ENCODE peak calls at places on chromosome 11, in eight cellular contexts. One of them, this sample, is unnamed.
A peak's percentile ranks its signal among the peaks of the same experiment; 100 is the strongest.

GRCh38 chr11:27673979-27674663 is 26.1 kb downstream of the BDNF start:
- DNase-seq in cardiac muscle cell: no peak
- DNase-seq in smooth muscle cell of the brain vasculature: no peak
- DNase-seq in globus pallidus: no peak
- DNase-seq in NCI-H1105: peak; percentile 52
- DNase-seq in left ventricle myocardium inferior: no peak
- DNase-seq in activated T-helper 1 cell treated with anti-CD3 and anti-CD28 coated beads, Interleukin-2, amount 50 U/mL, for 16 hours: no peak
- DNase-seq in stimulated activated CD4-positive, alpha-beta T cell treated with anti-CD3 and anti-CD28 coated beads, Interleukin-4, amount 100 ng/mL, for 1 hour: no peak
- DNase-seq in this sample: no peak

GRCh38 chr11:20154381-20154780 is 5.9 kb downstream of the DBX1 start:
- DNase-seq in cardiac muscle cell: no peak
- DNase-seq in smooth muscle cell of the brain vasculature: no peak
- DNase-seq in globus pallidus: no peak
- DNase-seq in NCI-H1105: no peak
- DNase-seq in left ventricle myocardium inferior: no peak
- DNase-seq in activated T-helper 1 cell treated with anti-CD3 and anti-CD28 coated beads, Interleukin-2, amount 50 U/mL, for 16 hours: no peak
- DNase-seq in stimulated activated CD4-positive, alpha-beta T cell treated with anti-CD3 and anti-CD28 coated beads, Interleukin-4, amount 100 ng/mL, for 1 hour: no peak
- DNase-seq in this sample: no peak

GRCh38 chr11:13939952-13940610 is 22.4 kb upstream of the SPON1 start:
- DNase-seq in cardiac muscle cell: no peak
- DNase-seq in smooth muscle cell of the brain vasculature: no peak
- DNase-seq in globus pallidus: no peak
- DNase-seq in NCI-H1105: no peak
- DNase-seq in left ventricle myocardium inferior: no peak
- DNase-seq in activated T-helper 1 cell treated with anti-CD3 and anti-CD28 coated beads, Interleukin-2, amount 50 U/mL, for 16 hours: no peak
- DNase-seq in stimulated activated CD4-positive, alpha-beta T cell treated with anti-CD3 and anti-CD28 coated beads, Interleukin-4, amount 100 ng/mL, for 1 hour: no peak
- DNase-seq in this sample: no peak

GRCh38 chr11:130068986-130069683 is 559 bp upstream of the APLP2 start:
- DNase-seq in cardiac muscle cell: no peak
- DNase-seq in smooth muscle cell of the brain vasculature: peak; percentile 63
- DNase-seq in globus pallidus: peak; percentile 60
- DNase-seq in NCI-H1105: peak; percentile 94
- DNase-seq in left ventricle myocardium inferior: peak; percentile 85
- DNase-seq in activated T-helper 1 cell treated with anti-CD3 and anti-CD28 coated beads, Interleukin-2, amount 50 U/mL, for 16 hours: peak; percentile 36
- DNase-seq in stimulated activated CD4-positive, alpha-beta T cell treated with anti-CD3 and anti-CD28 coated beads, Interleukin-4, amount 100 ng/mL, for 1 hour: no peak
- DNase-seq in this sample: peak; percentile 89

GRCh38 chr11:16361108-16361869 is 4.9 kb upstream of the SOX6 start:
- DNase-seq in cardiac muscle cell: no peak
- DNase-seq in smooth muscle cell of the brain vasculature: no peak
- DNase-seq in globus pallidus: no peak
- DNase-seq in NCI-H1105: no peak
- DNase-seq in left ventricle myocardium inferior: no peak
- DNase-seq in activated T-helper 1 cell treated with anti-CD3 and anti-CD28 coated beads, Interleukin-2, amount 50 U/mL, for 16 hours: no peak
- DNase-seq in stimulated activated CD4-positive, alpha-beta T cell treated with anti-CD3 and anti-CD28 coated beads, Interleukin-4, amount 100 ng/mL, for 1 hour: no peak
- DNase-seq in this sample: no peak

GRCh38 chr11:876550-876949 is 33.9 kb downstream of the TSPAN4 start:
- DNase-seq in cardiac muscle cell: no peak
- DNase-seq in smooth muscle cell of the brain vasculature: peak; percentile 23
- DNase-seq in globus pallidus: peak; percentile 11
- DNase-seq in NCI-H1105: no peak
- DNase-seq in left ventricle myocardium inferior: peak; percentile 70
- DNase-seq in activated T-helper 1 cell treated with anti-CD3 and anti-CD28 coated beads, Interleukin-2, amount 50 U/mL, for 16 hours: no peak
- DNase-seq in stimulated activated CD4-positive, alpha-beta T cell treated with anti-CD3 and anti-CD28 coated beads, Interleukin-4, amount 100 ng/mL, for 1 hour: no peak
- DNase-seq in this sample: peak; percentile 83

GRCh38 chr11:88101881-88102594 is 73.2 kb downstream of the RAB38 start:
- DNase-seq in cardiac muscle cell: no peak
- DNase-seq in smooth muscle cell of the brain vasculature: no peak
- DNase-seq in globus pallidus: no peak
- DNase-seq in NCI-H1105: no peak
- DNase-seq in left ventricle myocardium inferior: no peak
- DNase-seq in activated T-helper 1 cell treated with anti-CD3 and anti-CD28 coated beads, Interleukin-2, amount 50 U/mL, for 16 hours: no peak
- DNase-seq in stimulated activated CD4-positive, alpha-beta T cell treated with anti-CD3 and anti-CD28 coated beads, Interleukin-4, amount 100 ng/mL, for 1 hour: no peak
- DNase-seq in this sample: no peak

GRCh38 chr11:90124371-90124770 is 10.1 kb upstream of the NAALAD2 start:
- DNase-seq in cardiac muscle cell: no peak
- DNase-seq in smooth muscle cell of the brain vasculature: no peak
- DNase-seq in globus pallidus: no peak
- DNase-seq in NCI-H1105: no peak
- DNase-seq in left ventricle myocardium inferior: no peak
- DNase-seq in activated T-helper 1 cell treated with anti-CD3 and anti-CD28 coated beads, Interleukin-2, amount 50 U/mL, for 16 hours: no peak
- DNase-seq in stimulated activated CD4-positive, alpha-beta T cell treated with anti-CD3 and anti-CD28 coated beads, Interleukin-4, amount 100 ng/mL, for 1 hour: no peak
- DNase-seq in this sample: no peak

GRCh38 chr11:1548221-1549070 is 23.6 kb downstream of the DUSP8 start:
- DNase-seq in cardiac muscle cell: peak; percentile 90
- DNase-seq in smooth muscle cell of the brain vasculature: no peak
- DNase-seq in globus pallidus: peak; percentile 50
- DNase-seq in NCI-H1105: peak; percentile 12
- DNase-seq in left ventricle myocardium inferior: peak; percentile 78
- DNase-seq in activated T-helper 1 cell treated with anti-CD3 and anti-CD28 coated beads, Interleukin-2, amount 50 U/mL, for 16 hours: no peak
- DNase-seq in stimulated activated CD4-positive, alpha-beta T cell treated with anti-CD3 and anti-CD28 coated beads, Interleukin-4, amount 100 ng/mL, for 1 hour: no peak
- DNase-seq in this sample: peak; percentile 81

GRCh38 chr11:106842134-106842533 is 176.1 kb downstream of the GUCY1A2 start:
- DNase-seq in cardiac muscle cell: no peak
- DNase-seq in smooth muscle cell of the brain vasculature: no peak
- DNase-seq in globus pallidus: no peak
- DNase-seq in NCI-H1105: no peak
- DNase-seq in left ventricle myocardium inferior: no peak
- DNase-seq in activated T-helper 1 cell treated with anti-CD3 and anti-CD28 coated beads, Interleukin-2, amount 50 U/mL, for 16 hours: no peak
- DNase-seq in stimulated activated CD4-positive, alpha-beta T cell treated with anti-CD3 and anti-CD28 coated beads, Interleukin-4, amount 100 ng/mL, for 1 hour: no peak
- DNase-seq in this sample: no peak

GRCh38 chr11:126139541-126140091 is 71.8 kb downstream of the RPUSD4 start:
- DNase-seq in cardiac muscle cell: peak; percentile 58
- DNase-seq in smooth muscle cell of the brain vasculature: no peak
- DNase-seq in globus pallidus: no peak
- DNase-seq in NCI-H1105: no peak
- DNase-seq in left ventricle myocardium inferior: peak; percentile 53
- DNase-seq in activated T-helper 1 cell treated with anti-CD3 and anti-CD28 coated beads, Interleukin-2, amount 50 U/mL, for 16 hours: no peak
- DNase-seq in stimulated activated CD4-positive, alpha-beta T cell treated with anti-CD3 and anti-CD28 coated beads, Interleukin-4, amount 100 ng/mL, for 1 hour: no peak
- DNase-seq in this sample: peak; percentile 63

GRCh38 chr11:86244063-86244521 is 461 bp upstream of the EED start:
- DNase-seq in cardiac muscle cell: peak; percentile 92
- DNase-seq in smooth muscle cell of the brain vasculature: no peak
- DNase-seq in globus pallidus: peak; percentile 86
- DNase-seq in NCI-H1105: peak; percentile 91
- DNase-seq in left ventricle myocardium inferior: peak; percentile 87
- DNase-seq in activated T-helper 1 cell treated with anti-CD3 and anti-CD28 coated beads, Interleukin-2, amount 50 U/mL, for 16 hours: peak; percentile 82
- DNase-seq in stimulated activated CD4-positive, alpha-beta T cell treated with anti-CD3 and anti-CD28 coated beads, Interleukin-4, amount 100 ng/mL, for 1 hour: peak; percentile 88
- DNase-seq in this sample: peak; percentile 90

GRCh38 chr11:61349189-61349751 is 12.4 kb downstream of the CYB561A3 start:
- DNase-seq in cardiac muscle cell: no peak
- DNase-seq in smooth muscle cell of the brain vasculature: no peak
- DNase-seq in globus pallidus: no peak
- DNase-seq in NCI-H1105: no peak
- DNase-seq in left ventricle myocardium inferior: no peak
- DNase-seq in activated T-helper 1 cell treated with anti-CD3 and anti-CD28 coated beads, Interleukin-2, amount 50 U/mL, for 16 hours: no peak
- DNase-seq in stimulated activated CD4-positive, alpha-beta T cell treated with anti-CD3 and anti-CD28 coated beads, Interleukin-4, amount 100 ng/mL, for 1 hour: no peak
- DNase-seq in this sample: no peak

GRCh38 chr11:17776213-17776875 is 41.8 kb downstream of the KCNC1 start:
- DNase-seq in cardiac muscle cell: no peak
- DNase-seq in smooth muscle cell of the brain vasculature: no peak
- DNase-seq in globus pallidus: no peak
- DNase-seq in NCI-H1105: no peak
- DNase-seq in left ventricle myocardium inferior: no peak
- DNase-seq in activated T-helper 1 cell treated with anti-CD3 and anti-CD28 coated beads, Interleukin-2, amount 50 U/mL, for 16 hours: no peak
- DNase-seq in stimulated activated CD4-positive, alpha-beta T cell treated with anti-CD3 and anti-CD28 coated beads, Interleukin-4, amount 100 ng/mL, for 1 hour: no peak
- DNase-seq in this sample: no peak

GRCh38 chr11:2797181-2797711 is 88.3 kb downstream of the CDKN1C start:
- DNase-seq in cardiac muscle cell: no peak
- DNase-seq in smooth muscle cell of the brain vasculature: no peak
- DNase-seq in globus pallidus: no peak
- DNase-seq in NCI-H1105: no peak
- DNase-seq in left ventricle myocardium inferior: peak; percentile 7
- DNase-seq in activated T-helper 1 cell treated with anti-CD3 and anti-CD28 coated beads, Interleukin-2, amount 50 U/mL, for 16 hours: no peak
- DNase-seq in stimulated activated CD4-positive, alpha-beta T cell treated with anti-CD3 and anti-CD28 coated beads, Interleukin-4, amount 100 ng/mL, for 1 hour: peak; percentile 1
- DNase-seq in this sample: peak; percentile 17

GRCh38 chr11:11519184-11519583 is 102.6 kb downstream of the GALNT18 start:
- DNase-seq in cardiac muscle cell: no peak
- DNase-seq in smooth muscle cell of the brain vasculature: no peak
- DNase-seq in globus pallidus: no peak
- DNase-seq in NCI-H1105: no peak
- DNase-seq in left ventricle myocardium inferior: no peak
- DNase-seq in activated T-helper 1 cell treated with anti-CD3 and anti-CD28 coated beads, Interleukin-2, amount 50 U/mL, for 16 hours: no peak
- DNase-seq in stimulated activated CD4-positive, alpha-beta T cell treated with anti-CD3 and anti-CD28 coated beads, Interleukin-4, amount 100 ng/mL, for 1 hour: no peak
- DNase-seq in this sample: no peak

GRCh38 chr11:19349340-19350025 is 108.7 kb upstream of the E2F8 start:
- DNase-seq in cardiac muscle cell: no peak
- DNase-seq in smooth muscle cell of the brain vasculature: no peak
- DNase-seq in globus pallidus: peak; percentile 69
- DNase-seq in NCI-H1105: no peak
- DNase-seq in left ventricle myocardium inferior: no peak
- DNase-seq in activated T-helper 1 cell treated with anti-CD3 and anti-CD28 coated beads, Interleukin-2, amount 50 U/mL, for 16 hours: no peak
- DNase-seq in stimulated activated CD4-positive, alpha-beta T cell treated with anti-CD3 and anti-CD28 coated beads, Interleukin-4, amount 100 ng/mL, for 1 hour: no peak
- DNase-seq in this sample: no peak

GRCh38 chr11:69801513-69802335 is 17.5 kb downstream of the FGF3 start:
- DNase-seq in cardiac muscle cell: peak; percentile 54
- DNase-seq in smooth muscle cell of the brain vasculature: no peak
- DNase-seq in globus pallidus: no peak
- DNase-seq in NCI-H1105: peak; percentile 43
- DNase-seq in left ventricle myocardium inferior: no peak
- DNase-seq in activated T-helper 1 cell treated with anti-CD3 and anti-CD28 coated beads, Interleukin-2, amount 50 U/mL, for 16 hours: no peak
- DNase-seq in stimulated activated CD4-positive, alpha-beta T cell treated with anti-CD3 and anti-CD28 coated beads, Interleukin-4, amount 100 ng/mL, for 1 hour: peak; percentile 33
- DNase-seq in this sample: no peak

GRCh38 chr11:102911758-102912481 is 37.1 kb upstream of the MMP12 start:
- DNase-seq in cardiac muscle cell: no peak
- DNase-seq in smooth muscle cell of the brain vasculature: no peak
- DNase-seq in globus pallidus: no peak
- DNase-seq in NCI-H1105: no peak
- DNase-seq in left ventricle myocardium inferior: no peak
- DNase-seq in activated T-helper 1 cell treated with anti-CD3 and anti-CD28 coated beads, Interleukin-2, amount 50 U/mL, for 16 hours: no peak
- DNase-seq in stimulated activated CD4-positive, alpha-beta T cell treated with anti-CD3 and anti-CD28 coated beads, Interleukin-4, amount 100 ng/mL, for 1 hour: no peak
- DNase-seq in this sample: no peak

GRCh38 chr11:548700-549603 is 11.6 kb downstream of the LMNTD2 start:
- DNase-seq in cardiac muscle cell: no peak
- DNase-seq in smooth muscle cell of the brain vasculature: no peak
- DNase-seq in globus pallidus: no peak
- DNase-seq in NCI-H1105: no peak
- DNase-seq in left ventricle myocardium inferior: no peak
- DNase-seq in activated T-helper 1 cell treated with anti-CD3 and anti-CD28 coated beads, Interleukin-2, amount 50 U/mL, for 16 hours: no peak
- DNase-seq in stimulated activated CD4-positive, alpha-beta T cell treated with anti-CD3 and anti-CD28 coated beads, Interleukin-4, amount 100 ng/mL, for 1 hour: no peak
- DNase-seq in this sample: no peak

GRCh38 chr11:45361551-45361950 is 75.4 kb upstream of the SYT13 start:
- DNase-seq in cardiac muscle cell: no peak
- DNase-seq in smooth muscle cell of the brain vasculature: no peak
- DNase-seq in globus pallidus: no peak
- DNase-seq in NCI-H1105: no peak
- DNase-seq in left ventricle myocardium inferior: no peak
- DNase-seq in activated T-helper 1 cell treated with anti-CD3 and anti-CD28 coated beads, Interleukin-2, amount 50 U/mL, for 16 hours: no peak
- DNase-seq in stimulated activated CD4-positive, alpha-beta T cell treated with anti-CD3 and anti-CD28 coated beads, Interleukin-4, amount 100 ng/mL, for 1 hour: no peak
- DNase-seq in this sample: no peak

GRCh38 chr11:74696932-74697687 is 34.1 kb downstream of the CHRDL2 start:
- DNase-seq in cardiac muscle cell: peak; percentile 42
- DNase-seq in smooth muscle cell of the brain vasculature: no peak
- DNase-seq in globus pallidus: no peak
- DNase-seq in NCI-H1105: no peak
- DNase-seq in left ventricle myocardium inferior: peak; percentile 83
- DNase-seq in activated T-helper 1 cell treated with anti-CD3 and anti-CD28 coated beads, Interleukin-2, amount 50 U/mL, for 16 hours: no peak
- DNase-seq in stimulated activated CD4-positive, alpha-beta T cell treated with anti-CD3 and anti-CD28 coated beads, Interleukin-4, amount 100 ng/mL, for 1 hour: no peak
- DNase-seq in this sample: peak; percentile 88

GRCh38 chr11:61512435-61512834 is 3.9 kb downstream of the LRRC10B start:
- DNase-seq in cardiac muscle cell: no peak
- DNase-seq in smooth muscle cell of the brain vasculature: no peak
- DNase-seq in globus pallidus: no peak
- DNase-seq in NCI-H1105: no peak
- DNase-seq in left ventricle myocardium inferior: no peak
- DNase-seq in activated T-helper 1 cell treated with anti-CD3 and anti-CD28 coated beads, Interleukin-2, amount 50 U/mL, for 16 hours: no peak
- DNase-seq in stimulated activated CD4-positive, alpha-beta T cell treated with anti-CD3 and anti-CD28 coated beads, Interleukin-4, amount 100 ng/mL, for 1 hour: no peak
- DNase-seq in this sample: no peak

GRCh38 chr11:63537293-63538101 is 889 bp downstream of the PLAAT4 start:
- DNase-seq in cardiac muscle cell: no peak
- DNase-seq in smooth muscle cell of the brain vasculature: peak; percentile 90
- DNase-seq in globus pallidus: peak; percentile 75
- DNase-seq in NCI-H1105: no peak
- DNase-seq in left ventricle myocardium inferior: peak; percentile 65
- DNase-seq in activated T-helper 1 cell treated with anti-CD3 and anti-CD28 coated beads, Interleukin-2, amount 50 U/mL, for 16 hours: no peak
- DNase-seq in stimulated activated CD4-positive, alpha-beta T cell treated with anti-CD3 and anti-CD28 coated beads, Interleukin-4, amount 100 ng/mL, for 1 hour: no peak
- DNase-seq in this sample: peak; percentile 67

GRCh38 chr11:84524422-84525051 is 1102.6 kb downstream of the DLG2 start:
- DNase-seq in cardiac muscle cell: no peak
- DNase-seq in smooth muscle cell of the brain vasculature: no peak
- DNase-seq in globus pallidus: peak; percentile 51
- DNase-seq in NCI-H1105: no peak
- DNase-seq in left ventricle myocardium inferior: no peak
- DNase-seq in activated T-helper 1 cell treated with anti-CD3 and anti-CD28 coated beads, Interleukin-2, amount 50 U/mL, for 16 hours: no peak
- DNase-seq in stimulated activated CD4-positive, alpha-beta T cell treated with anti-CD3 and anti-CD28 coated beads, Interleukin-4, amount 100 ng/mL, for 1 hour: no peak
- DNase-seq in this sample: no peak

GRCh38 chr11:116595305-116595880 is 177.4 kb downstream of the BUD13 start:
- DNase-seq in cardiac muscle cell: no peak
- DNase-seq in smooth muscle cell of the brain vasculature: no peak
- DNase-seq in globus pallidus: no peak
- DNase-seq in NCI-H1105: peak; percentile 80
- DNase-seq in left ventricle myocardium inferior: no peak
- DNase-seq in activated T-helper 1 cell treated with anti-CD3 and anti-CD28 coated beads, Interleukin-2, amount 50 U/mL, for 16 hours: no peak
- DNase-seq in stimulated activated CD4-positive, alpha-beta T cell treated with anti-CD3 and anti-CD28 coated beads, Interleukin-4, amount 100 ng/mL, for 1 hour: no peak
- DNase-seq in this sample: no peak

GRCh38 chr11:18352581-18352980 is 30.2 kb downstream of the GTF2H1 start:
- DNase-seq in cardiac muscle cell: no peak
- DNase-seq in smooth muscle cell of the brain vasculature: no peak
- DNase-seq in globus pallidus: no peak
- DNase-seq in NCI-H1105: no peak
- DNase-seq in left ventricle myocardium inferior: no peak
- DNase-seq in activated T-helper 1 cell treated with anti-CD3 and anti-CD28 coated beads, Interleukin-2, amount 50 U/mL, for 16 hours: no peak
- DNase-seq in stimulated activated CD4-positive, alpha-beta T cell treated with anti-CD3 and anti-CD28 coated beads, Interleukin-4, amount 100 ng/mL, for 1 hour: no peak
- DNase-seq in this sample: no peak

GRCh38 chr11:107999759-108000455 is 8.8 kb upstream of the CUL5 start:
- DNase-seq in cardiac muscle cell: peak; percentile 84
- DNase-seq in smooth muscle cell of the brain vasculature: no peak
- DNase-seq in globus pallidus: no peak
- DNase-seq in NCI-H1105: peak; percentile 14
- DNase-seq in left ventricle myocardium inferior: no peak
- DNase-seq in activated T-helper 1 cell treated with anti-CD3 and anti-CD28 coated beads, Interleukin-2, amount 50 U/mL, for 16 hours: no peak
- DNase-seq in stimulated activated CD4-positive, alpha-beta T cell treated with anti-CD3 and anti-CD28 coated beads, Interleukin-4, amount 100 ng/mL, for 1 hour: peak; percentile 8
- DNase-seq in this sample: no peak

GRCh38 chr11:114147389-114148382 is 88.2 kb downstream of the ZBTB16 start:
- DNase-seq in cardiac muscle cell: peak; percentile 30
- DNase-seq in smooth muscle cell of the brain vasculature: no peak
- DNase-seq in globus pallidus: no peak
- DNase-seq in NCI-H1105: no peak
- DNase-seq in left ventricle myocardium inferior: no peak
- DNase-seq in activated T-helper 1 cell treated with anti-CD3 and anti-CD28 coated beads, Interleukin-2, amount 50 U/mL, for 16 hours: no peak
- DNase-seq in stimulated activated CD4-positive, alpha-beta T cell treated with anti-CD3 and anti-CD28 coated beads, Interleukin-4, amount 100 ng/mL, for 1 hour: no peak
- DNase-seq in this sample: no peak

GRCh38 chr11:8068605-8069221 is 12.3 kb upstream of the TUB start:
- DNase-seq in cardiac muscle cell: peak; percentile 55
- DNase-seq in smooth muscle cell of the brain vasculature: peak; percentile 61
- DNase-seq in globus pallidus: no peak
- DNase-seq in NCI-H1105: peak; percentile 26
- DNase-seq in left ventricle myocardium inferior: peak; percentile 46
- DNase-seq in activated T-helper 1 cell treated with anti-CD3 and anti-CD28 coated beads, Interleukin-2, amount 50 U/mL, for 16 hours: no peak
- DNase-seq in stimulated activated CD4-positive, alpha-beta T cell treated with anti-CD3 and anti-CD28 coated beads, Interleukin-4, amount 100 ng/mL, for 1 hour: no peak
- DNase-seq in this sample: peak; percentile 71

GRCh38 chr11:65479184-65480145 is 19.4 kb upstream of the MALAT1 start:
- DNase-seq in cardiac muscle cell: no peak
- DNase-seq in smooth muscle cell of the brain vasculature: no peak
- DNase-seq in globus pallidus: peak; percentile 82
- DNase-seq in NCI-H1105: no peak
- DNase-seq in left ventricle myocardium inferior: peak; percentile 48
- DNase-seq in activated T-helper 1 cell treated with anti-CD3 and anti-CD28 coated beads, Interleukin-2, amount 50 U/mL, for 16 hours: no peak
- DNase-seq in stimulated activated CD4-positive, alpha-beta T cell treated with anti-CD3 and anti-CD28 coated beads, Interleukin-4, amount 100 ng/mL, for 1 hour: no peak
- DNase-seq in this sample: peak; percentile 67

GRCh38 chr11:64510759-64511158 is 80.3 kb upstream of the SLC22A12 start:
- DNase-seq in cardiac muscle cell: peak; percentile 28
- DNase-seq in smooth muscle cell of the brain vasculature: no peak
- DNase-seq in globus pallidus: no peak
- DNase-seq in NCI-H1105: no peak
- DNase-seq in left ventricle myocardium inferior: no peak
- DNase-seq in activated T-helper 1 cell treated with anti-CD3 and anti-CD28 coated beads, Interleukin-2, amount 50 U/mL, for 16 hours: no peak
- DNase-seq in stimulated activated CD4-positive, alpha-beta T cell treated with anti-CD3 and anti-CD28 coated beads, Interleukin-4, amount 100 ng/mL, for 1 hour: no peak
- DNase-seq in this sample: no peak

This sample was measured in Right ventricle myocardium superior.